ENCODE peak calls at places on chromosomes 6 and 20, in seven cellular contexts. T, X, O, U, F, J and H are unnamed samples.
A peak's percentile ranks its signal among the peaks of the same experiment; 100 is the strongest.

GRCh38 chr20:32823078-32823477 is 3.3 kb downstream of the MAPRE1 start:
- DNase-seq in T (no peak), F (no peak), U (no peak), J (no peak), X (no peak), O (peak; percentile 82), H (no peak)

GRCh38 chr20:57470212-57470522 is 54.8 kb downstream of the CTCFL start:
- DNase-seq in O (no peak), J (no peak), F (no peak), T (no peak), X (no peak), U (peak; percentile 65), H (no peak)

GRCh38 chr6:132054525-132054924 is 103.4 kb upstream of the CCN2 start:
- DNase-seq in O (peak; percentile 90), X (no peak), F (no peak), T (no peak), J (no peak), U (no peak), H (no peak)

GRCh38 chr6:131117866-131118265 is 17.4 kb upstream of the AKAP7 start:
- DNase-seq in J (no peak), F (no peak), U (no peak), T (no peak), O (no peak), X (no peak), H (no peak)

GRCh38 chr6:110430236-110430635 is 14.9 kb upstream of the DDO start:
- DNase-seq in X (no peak), U (no peak), F (no peak), T (no peak), J (no peak), O (no peak), H (no peak)

GRCh38 chr20:31517373-31517772 is 3.1 kb downstream of the HM13 start:
- DNase-seq in J (peak; percentile 79), X (peak; percentile 32), U (no peak), F (peak; percentile 69), T (no peak), O (peak; percentile 58), H (no peak)

GRCh38 chr20:3472105-3472504 is 1.3 kb downstream of the ATRN start:
- DNase-seq in X (no peak), F (no peak), J (no peak), T (no peak), O (no peak), U (no peak), H (no peak)

GRCh38 chr6:146915671-146916127 is 288.5 kb upstream of the STXBP5 start:
- DNase-seq in J (no peak), O (peak; percentile 72), F (peak; percentile 60), T (no peak), X (no peak), U (no peak), H (no peak)

GRCh38 chr20:63738687-63739128 is 868 bp upstream of the SLC2A4RG start:
- DNase-seq in J (peak; percentile 85), X (peak; percentile 62), U (peak; percentile 92), F (no peak), O (no peak), T (peak; percentile 75), H (no peak)

GRCh38 chr6:108947114-108947854 is 99.1 kb downstream of the ARMC2 start:
- DNase-seq in X (no peak), U (no peak), F (no peak), O (peak; percentile 82), J (peak; percentile 31), T (no peak), H (no peak)

GRCh38 chr20:24639167-24639548 is 169.7 kb downstream of the SYNDIG1 start:
- DNase-seq in X (no peak), T (no peak), O (no peak), U (no peak), J (no peak), F (no peak), H (no peak)

GRCh38 chr6:136312975-136313374 is 23.3 kb upstream of the BCLAF1 start:
- DNase-seq in O (no peak), T (no peak), U (no peak), F (no peak), J (no peak), X (no peak), H (no peak)

GRCh38 chr6:168372871-168373270 is 53.3 kb upstream of the DACT2 start:
- DNase-seq in J (no peak), F (no peak), X (no peak), T (no peak), O (no peak), U (no peak), H (no peak)

GRCh38 chr6:84027340-84028183 is 6.0 kb upstream of the MRAP2 start:
- DNase-seq in O (peak; percentile 21), J (peak; percentile 58), T (peak; percentile 31), U (no peak), F (peak; percentile 98), X (no peak), H (no peak)

GRCh38 chr6:110878751-110879539 is 4.4 kb downstream of the AMD1 start:
- DNase-seq in F (peak; percentile 21), U (no peak), T (no peak), X (peak; percentile 33), O (peak; percentile 59), J (no peak), H (no peak)

GRCh38 chr6:130306377-130306776 is 59.4 kb upstream of the TMEM200A start:
- DNase-seq in J (no peak), U (no peak), T (no peak), O (peak; percentile 17), F (no peak), X (no peak), H (no peak)

GRCh38 chr6:44217332-44218143 is 812 bp downstream of the MYMX start:
- DNase-seq in O (peak; percentile 14), T (peak; percentile 55), F (no peak), X (no peak), U (no peak), J (peak; percentile 93), H (no peak)

GRCh38 chr6:166097914-166098522 is 69.6 kb downstream of the TBXT start:
- DNase-seq in J (peak; percentile 65), F (peak; percentile 42), X (peak; percentile 57), O (peak; percentile 82), U (peak; percentile 82), T (peak; percentile 80), H (peak; percentile 45)

GRCh38 chr6:145603424-145603833 is 131.9 kb downstream of the EPM2A start:
- DNase-seq in T (no peak), U (no peak), J (no peak), O (no peak), X (no peak), F (no peak), H (no peak)

GRCh38 chr6:15183979-15184378 is 61.9 kb upstream of the JARID2 start:
- DNase-seq in X (no peak), J (no peak), U (no peak), T (no peak), F (no peak), O (no peak), H (no peak)

GRCh38 chr6:47306887-47307286 is 2.8 kb downstream of the TNFRSF21 start:
- DNase-seq in X (no peak), F (peak; percentile 23), J (no peak), O (no peak), T (no peak), U (no peak), H (no peak)

DNA sequence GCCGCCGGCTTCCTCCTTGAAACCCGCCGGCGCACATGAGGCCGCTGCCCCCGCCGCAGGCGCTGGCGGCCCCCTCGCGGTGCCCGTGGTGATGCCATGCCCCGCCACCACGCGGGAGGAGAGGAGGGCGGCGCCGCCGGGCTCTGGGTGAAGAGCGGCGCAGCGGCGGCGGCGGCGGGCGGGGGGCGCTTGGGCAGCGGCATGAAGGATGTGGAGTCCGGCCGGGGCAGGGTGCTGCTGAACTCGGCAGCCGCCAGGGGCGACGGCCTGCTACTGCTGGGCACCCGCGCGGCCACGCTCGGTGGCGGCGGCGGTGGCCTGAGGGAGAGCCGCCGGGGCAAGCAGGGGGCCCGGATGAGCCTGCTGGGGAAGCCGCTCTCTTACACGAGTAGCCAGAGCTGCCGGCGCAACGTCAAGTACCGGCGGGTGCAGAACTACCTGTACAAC is 253 bp downstream of the KCNQ5 start:
- DNase-seq in T (no peak), F (no peak), U (peak; percentile 92), O (peak; percentile 24), J (peak; percentile 40), X (peak; percentile 51), H (no peak)
- TF ChIP-seq POLR2A in T (no peak), F (no peak), U (no peak), O (no peak), J (no peak), X (no peak), H (no peak)

GRCh38 chr6:119079288-119079809 is 885 bp upstream of the FAM184A start:
- DNase-seq in T (no peak), J (no peak), U (no peak), O (peak; percentile 54), X (no peak), F (no peak), H (no peak)

GRCh38 chr6:119077643-119078448 is 618 bp downstream of the FAM184A start:
- DNase-seq in X (peak; percentile 47), J (peak; percentile 55), T (peak; percentile 45), O (no peak), U (peak; percentile 85), F (no peak), H (peak; percentile 16)

GRCh38 chr6:119076966-119077642 is 1.4 kb downstream of the FAM184A start:
- DNase-seq in X (no peak), O (no peak), J (no peak), F (no peak), T (no peak), U (no peak), H (no peak)

GRCh38 chr6:119076173-119076965 is 2.1 kb downstream of the FAM184A start:
- DNase-seq in O (no peak), U (no peak), F (no peak), T (no peak), J (no peak), X (no peak), H (no peak)

GRCh38 chr6:119078449-119079287 is at the start of gene FAM184A:
- DNase-seq in J (peak; percentile 74), O (peak; percentile 48), T (peak; percentile 81), F (peak; percentile 67), X (peak; percentile 84), U (peak; percentile 87), H (peak; percentile 42)
- TF ChIP-seq POLR2A in J (peak; percentile 42), O (no peak), T (peak; percentile 28), F (no peak), X (peak; percentile 71), U (no peak), H (no peak)

GRCh38 chr6:156197513-156197912 is 579.7 kb upstream of the ARID1B start:
- DNase-seq in F (peak; percentile 25), U (no peak), O (no peak), J (no peak), X (no peak), T (no peak), H (no peak)
- TF ChIP-seq POLR2A in F (no peak), U (no peak), O (no peak), J (no peak), X (no peak), T (no peak), H (no peak)

DNA sequence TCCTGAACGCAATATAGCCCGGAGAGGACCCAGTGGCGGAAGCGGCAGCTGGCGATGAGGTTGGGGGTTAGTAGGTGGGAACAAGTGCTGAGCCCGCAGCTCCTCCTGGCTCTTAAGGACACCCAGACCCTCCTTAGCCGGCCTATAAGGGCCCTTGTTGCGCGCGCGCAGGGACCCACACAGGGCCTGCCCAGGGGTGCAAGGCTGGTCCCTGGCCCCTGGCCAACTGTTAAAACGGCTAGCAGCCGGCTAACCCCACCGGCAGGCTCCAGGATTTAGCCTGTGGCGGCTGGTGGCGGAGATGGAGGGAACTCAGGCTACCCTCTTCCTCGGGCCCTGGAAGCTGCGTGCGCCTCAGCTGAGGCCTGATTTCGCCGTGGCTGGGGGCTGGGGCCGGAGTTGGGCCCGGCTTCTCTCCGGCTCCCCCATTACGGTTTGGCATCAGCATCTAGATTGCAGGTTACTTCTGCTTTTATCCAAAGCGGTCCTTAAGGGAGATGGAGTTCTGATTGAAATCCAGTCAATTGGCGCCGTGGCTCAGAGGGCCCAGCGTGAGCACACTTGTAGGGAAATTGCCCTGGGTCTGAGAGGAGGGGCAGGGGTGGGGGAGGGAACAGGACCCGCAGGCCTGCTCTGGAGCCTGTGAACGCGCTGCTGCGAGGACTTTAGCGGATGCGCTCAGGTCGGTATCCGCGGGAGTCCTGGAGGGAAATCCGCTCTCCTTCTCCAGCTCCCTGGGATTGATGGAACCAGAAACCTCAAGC is 37.0 kb upstream of the CCDC167 start:
- DNase-seq in T (no peak), F (no peak), X (no peak), O (no peak), U (no peak), J (no peak), H (no peak)
- TF ChIP-seq POLR2A in T (no peak), F (no peak), X (no peak), O (no peak), U (no peak), J (no peak), H (no peak)